ENCODE peak calls at places on chromosomes 16 and 17, in ten cellular contexts. L, K, P, D, H, N, J, E, G and X are unnamed samples.

GRCh38 chr17:61638087-61638486 is 47.1 kb upstream of the NACA2 start:
- DNase-seq in J (no peak), G (no peak), N (no peak), K (no peak), L (no peak), E (no peak), H (no peak), D (no peak), P (no peak), X (no peak)

GRCh38 chr17:29630630-29631193 is 8.0 kb upstream of the CORO6 start:
- DNase-seq in L (no peak), J (no peak), E (no peak), G (no peak), D (no peak), K (no peak), N (no peak), H (no peak), P (no peak), X (no peak)

GRCh38 chr17:61468263-61468907 is 16.2 kb downstream of the TBX4 start:
- DNase-seq in D (no peak), E (no peak), H (no peak), G (peak), P (no peak), K (no peak), L (peak), N (no peak), J (no peak), X (no peak)

GRCh38 chr17:82228278-82228841 is 482 bp upstream of the SLC16A3 start:
- DNase-seq in J (peak), P (no peak), K (peak), E (peak), G (peak), H (peak), D (peak), L (peak), N (no peak), X (no peak)

GRCh38 chr16:24504467-24505345 is 34.7 kb upstream of the RBBP6 start:
- DNase-seq in E (peak), N (peak), J (peak), H (peak), K (peak), L (peak), D (peak), P (peak), G (peak), X (peak)

GRCh38 chr17:73293480-73293911 is 18.3 kb downstream of the CDC42EP4 start:
- DNase-seq in P (no peak), D (peak), E (no peak), L (no peak), J (peak), K (no peak), N (no peak), H (peak), G (peak), X (peak)

GRCh38 chr17:47929218-47930000 is 12.0 kb upstream of the PNPO start:
- DNase-seq in H (no peak), P (no peak), K (no peak), D (no peak), J (no peak), L (no peak), E (no peak), G (no peak), N (no peak), X (no peak)

GRCh38 chr16:14401839-14402115 is 228.3 kb downstream of the PARN start:
- DNase-seq in N (no peak), J (peak), P (no peak), K (no peak), L (no peak), H (no peak), G (no peak), D (no peak), E (no peak), X (no peak)

GRCh38 chr16:89005201-89006035 is 28.4 kb upstream of the CBFA2T3 start:
- DNase-seq in K (no peak), H (no peak), L (no peak), G (no peak), P (no peak), E (no peak), D (no peak), N (no peak), J (peak), X (no peak)

GRCh38 chr17:1390422-1391367 is 9.3 kb downstream of the YWHAE start:
- DNase-seq in H (no peak), J (no peak), L (no peak), D (no peak), G (peak), P (no peak), N (no peak), E (no peak), K (no peak), X (no peak)

GRCh38 chr16:15946257-15947044 is 3.0 kb upstream of the ABCC1 start:
- DNase-seq in L (no peak), J (no peak), N (no peak), E (no peak), K (no peak), H (peak), G (peak), D (peak), P (no peak), X (no peak)

GRCh38 chr17:13558588-13558987 is 43.1 kb downstream of the HS3ST3A1 start:
- DNase-seq in H (no peak), E (no peak), D (peak), N (no peak), G (no peak), K (no peak), P (no peak), J (no peak), L (no peak), X (no peak)

GRCh38 chr17:49015179-49015923 is 18.2 kb downstream of the IGF2BP1 start:
- DNase-seq in E (no peak), P (no peak), L (no peak), H (no peak), G (no peak), N (no peak), K (no peak), J (no peak), D (no peak), X (no peak)

GRCh38 chr17:6830383-6830986 is 1.0 kb downstream of the TEKT1 start:
- DNase-seq in K (no peak), E (no peak), P (no peak), J (no peak), N (no peak), D (no peak), G (no peak), H (no peak), L (no peak), X (no peak)

GRCh38 chr17:15651583-15652110 is 32.1 kb upstream of the FBXW10B start:
- DNase-seq in N (peak), H (peak), J (peak), P (no peak), G (peak), K (peak), E (peak), L (peak), D (peak), X (peak)

GRCh38 chr16:12729448-12729847 is 74.2 kb downstream of the CPPED1 start:
- DNase-seq in L (no peak), K (no peak), P (no peak), G (peak), E (no peak), J (no peak), N (no peak), D (peak), H (peak), X (peak)

GRCh38 chr16:73997340-73997711 is 299.3 kb upstream of the PSMD7 start:
- DNase-seq in K (no peak), E (no peak), H (no peak), G (no peak), N (no peak), P (no peak), D (no peak), J (no peak), L (no peak), X (no peak)

GRCh38 chr16:84464116-84464515 is 40.3 kb downstream of the MEAK7 start:
- DNase-seq in E (no peak), G (no peak), L (no peak), J (no peak), K (no peak), H (no peak), N (no peak), D (no peak), P (no peak), X (no peak)

GRCh38 chr16:68470461-68471150 is 22.3 kb upstream of the SMPD3 start:
- DNase-seq in N (no peak), E (no peak), L (no peak), J (no peak), H (no peak), P (no peak), G (no peak), K (no peak), D (no peak), X (no peak)

GRCh38 chr16:67101683-67102082 is 8.1 kb upstream of the PHAF1 start:
- DNase-seq in E (no peak), H (peak), L (no peak), N (no peak), J (no peak), P (no peak), G (peak), K (no peak), D (no peak), X (no peak)

GRCh38 chr16:67562918-67563707 is 787 bp downstream of the CTCF start:
- DNase-seq in H (peak), G (peak), D (peak), N (peak), P (no peak), L (peak), E (peak), K (peak), J (peak), X (peak)

GRCh38 chr17:82267575-82268379 is 5.7 kb downstream of the CSNK1D start:
- DNase-seq in N (no peak), L (no peak), P (no peak), H (peak), D (peak), G (peak), E (no peak), K (peak), J (peak), X (peak)

GRCh38 chr17:27782791-27783206 is 17.5 kb downstream of the NOS2 start:
- DNase-seq in N (peak), L (no peak), J (no peak), E (no peak), H (no peak), P (peak), D (no peak), G (no peak), K (no peak), X (no peak)

GRCh38 chr16:48632137-48632774 is 22.3 kb upstream of the N4BP1 start:
- DNase-seq in N (no peak), D (no peak), H (no peak), P (no peak), L (no peak), J (no peak), G (no peak), E (no peak), K (no peak), X (no peak)

GRCh38 chr16:2470603-2471015 is 488 bp upstream of the NTN3 start:
- DNase-seq in G (no peak), J (no peak), K (no peak), D (no peak), E (no peak), N (peak), H (no peak), L (no peak), P (peak), X (no peak)

GRCh38 chr16:27313422-27314160 is at the start of gene IL4R:
- DNase-seq in H (peak), G (peak), L (peak), K (peak), E (peak), N (no peak), J (peak), D (peak), P (no peak), X (no peak)

GRCh38 chr17:806346-807145 is 24.4 kb downstream of the MRM3 start:
- DNase-seq in G (no peak), L (no peak), J (no peak), N (no peak), K (no peak), H (no peak), E (no peak), D (no peak), P (no peak), X (no peak)

GRCh38 chr16:28258571-28258970 is 33.8 kb upstream of the SBK1 start:
- DNase-seq in J (peak), G (peak), K (peak), E (no peak), D (peak), H (no peak), N (no peak), L (no peak), P (peak), X (no peak)

GRCh38 chr16:27439273-27440018 is 37.5 kb downstream of the IL21R start:
- DNase-seq in K (peak), L (no peak), D (no peak), E (no peak), G (no peak), H (no peak), J (peak), P (no peak), N (no peak), X (no peak)

GRCh38 chr17:7982666-7983065 is 19.7 kb upstream of the GUCY2D start:
- DNase-seq in G (peak), D (peak), J (no peak), L (no peak), P (no peak), K (no peak), N (no peak), H (peak), E (no peak), X (no peak)

GRCh38 chr17:7932483-7932891 is 481 bp downstream of the CNTROB start:
- DNase-seq in G (peak), H (peak), P (peak), E (no peak), D (peak), J (peak), N (no peak), K (peak), L (peak), X (no peak)

GRCh38 chr16:80982646-80983045 is 24.0 kb downstream of the CMC2 start:
- DNase-seq in D (no peak), N (no peak), G (no peak), J (no peak), L (no peak), H (no peak), K (no peak), P (no peak), E (no peak), X (no peak)

GRCh38 chr16:80899804-80900592 is 95.6 kb upstream of the CDYL2 start:
- DNase-seq in P (no peak), G (peak), N (no peak), K (no peak), L (no peak), E (no peak), D (peak), H (peak), J (peak), X (peak)